ENCODE peak calls at places on chromosomes 12 and 14, in eight cellular contexts. One of them, this sample, is unnamed.

GRCh38 chr12:51244269-51244668 is 5.6 kb downstream of the DAZAP2 start:
- DNase-seq in mucosa of gallbladder: no peak
- DNase-seq in hippocampal formation: no peak
- DNase-seq in heart left ventricle: no peak
- DNase-seq in activated naive CD4-positive, alpha-beta T cell: no peak
- DNase-seq in Right ventricle myocardium superior: no peak
- DNase-seq in ACHN: no peak
- DNase-seq in NCI-H774: no peak
- DNase-seq in this sample: no peak

GRCh38 chr12:70002097-70002911 is 177.3 kb downstream of the MYRFL start:
- DNase-seq in hippocampal formation: no peak
- DNase-seq in mucosa of gallbladder: no peak
- DNase-seq in ACHN: no peak
- DNase-seq in Right ventricle myocardium superior: peak; percentile 46
- DNase-seq in activated naive CD4-positive, alpha-beta T cell: no peak
- DNase-seq in NCI-H774: no peak
- DNase-seq in heart left ventricle: no peak
- DNase-seq in this sample: no peak

GRCh38 chr12:95648990-95649791 is 97.9 kb upstream of the USP44 start:
- DNase-seq in hippocampal formation: no peak
- DNase-seq in Right ventricle myocardium superior: no peak
- DNase-seq in mucosa of gallbladder: no peak
- DNase-seq in activated naive CD4-positive, alpha-beta T cell: no peak
- DNase-seq in ACHN: peak; percentile 20
- DNase-seq in heart left ventricle: no peak
- DNase-seq in NCI-H774: no peak
- DNase-seq in this sample: no peak

GRCh38 chr12:124713041-124713435 is 145.6 kb upstream of the NCOR2 start:
- DNase-seq in NCI-H774: no peak
- DNase-seq in ACHN: no peak
- DNase-seq in heart left ventricle: peak; percentile 85
- DNase-seq in Right ventricle myocardium superior: peak; percentile 78
- DNase-seq in hippocampal formation: no peak
- DNase-seq in activated naive CD4-positive, alpha-beta T cell: no peak
- DNase-seq in mucosa of gallbladder: peak; percentile 48
- DNase-seq in this sample: no peak

GRCh38 chr14:101459392-101459900 is 101.8 kb upstream of the DIO3 start:
- DNase-seq in NCI-H774: no peak
- DNase-seq in activated naive CD4-positive, alpha-beta T cell: no peak
- DNase-seq in ACHN: no peak
- DNase-seq in Right ventricle myocardium superior: no peak
- DNase-seq in mucosa of gallbladder: no peak
- DNase-seq in hippocampal formation: no peak
- DNase-seq in heart left ventricle: no peak
- DNase-seq in this sample: no peak

GRCh38 chr12:70645494-70646317 is 8.5 kb upstream of the PTPRB start:
- DNase-seq in Right ventricle myocardium superior: peak; percentile 67
- DNase-seq in heart left ventricle: peak; percentile 69
- DNase-seq in hippocampal formation: no peak
- DNase-seq in activated naive CD4-positive, alpha-beta T cell: no peak
- DNase-seq in ACHN: peak; percentile 84
- DNase-seq in NCI-H774: no peak
- DNase-seq in mucosa of gallbladder: peak; percentile 73
- DNase-seq in this sample: peak; percentile 58

GRCh38 chr14:28759056-28759657 is 7.4 kb upstream of the FOXG1 start:
- DNase-seq in heart left ventricle: no peak
- DNase-seq in activated naive CD4-positive, alpha-beta T cell: no peak
- DNase-seq in NCI-H774: no peak
- DNase-seq in hippocampal formation: no peak
- DNase-seq in ACHN: no peak
- DNase-seq in Right ventricle myocardium superior: no peak
- DNase-seq in mucosa of gallbladder: no peak
- DNase-seq in this sample: no peak

GRCh38 chr14:103931422-103931821 is 3.2 kb downstream of the TDRD9 start:
- DNase-seq in hippocampal formation: no peak
- DNase-seq in mucosa of gallbladder: no peak
- DNase-seq in activated naive CD4-positive, alpha-beta T cell: no peak
- DNase-seq in ACHN: no peak
- DNase-seq in NCI-H774: no peak
- DNase-seq in Right ventricle myocardium superior: no peak
- DNase-seq in heart left ventricle: no peak
- DNase-seq in this sample: no peak

GRCh38 chr14:63677891-63678379 is 36.3 kb upstream of the WDR89 start:
- DNase-seq in hippocampal formation: no peak
- DNase-seq in NCI-H774: no peak
- DNase-seq in activated naive CD4-positive, alpha-beta T cell: no peak
- DNase-seq in mucosa of gallbladder: no peak
- DNase-seq in Right ventricle myocardium superior: no peak
- DNase-seq in ACHN: no peak
- DNase-seq in heart left ventricle: no peak
- DNase-seq in this sample: peak; percentile 99

GRCh38 chr12:19369691-19370148 is 69.6 kb upstream of the AEBP2 start:
- DNase-seq in ACHN: no peak
- DNase-seq in hippocampal formation: peak; percentile 26
- DNase-seq in Right ventricle myocardium superior: no peak
- DNase-seq in activated naive CD4-positive, alpha-beta T cell: no peak
- DNase-seq in mucosa of gallbladder: no peak
- DNase-seq in NCI-H774: no peak
- DNase-seq in heart left ventricle: no peak
- DNase-seq in this sample: no peak

GRCh38 chr12:92745874-92746553 is 43.2 kb downstream of the PLEKHG7 start:
- DNase-seq in mucosa of gallbladder: peak; percentile 24
- DNase-seq in Right ventricle myocardium superior: peak; percentile 89
- DNase-seq in heart left ventricle: peak; percentile 78
- DNase-seq in NCI-H774: no peak
- DNase-seq in activated naive CD4-positive, alpha-beta T cell: no peak
- DNase-seq in hippocampal formation: peak; percentile 28
- DNase-seq in ACHN: peak; percentile 94
- DNase-seq in this sample: no peak

GRCh38 chr14:36823651-36824050 is 162.0 kb downstream of the PAX9 start:
- DNase-seq in activated naive CD4-positive, alpha-beta T cell: no peak
- DNase-seq in heart left ventricle: no peak
- DNase-seq in NCI-H774: no peak
- DNase-seq in Right ventricle myocardium superior: no peak
- DNase-seq in ACHN: no peak
- DNase-seq in mucosa of gallbladder: no peak
- DNase-seq in hippocampal formation: no peak
- DNase-seq in this sample: no peak

GRCh38 chr14:82872494-82872893 is 1338.8 kb upstream of the SEL1L start:
- DNase-seq in Right ventricle myocardium superior: no peak
- DNase-seq in heart left ventricle: no peak
- DNase-seq in ACHN: peak; percentile 21
- DNase-seq in hippocampal formation: no peak
- DNase-seq in activated naive CD4-positive, alpha-beta T cell: no peak
- DNase-seq in NCI-H774: no peak
- DNase-seq in mucosa of gallbladder: no peak
- DNase-seq in this sample: no peak

GRCh38 chr12:11765817-11766794 is 116.6 kb downstream of the ETV6 start:
- DNase-seq in Right ventricle myocardium superior: no peak
- DNase-seq in mucosa of gallbladder: peak; percentile 32
- DNase-seq in activated naive CD4-positive, alpha-beta T cell: peak; percentile 38
- DNase-seq in heart left ventricle: no peak
- DNase-seq in NCI-H774: no peak
- DNase-seq in ACHN: no peak
- DNase-seq in hippocampal formation: peak; percentile 23
- DNase-seq in this sample: no peak

GRCh38 chr12:124453419-124454351 is 113.7 kb downstream of the NCOR2 start:
- DNase-seq in hippocampal formation: peak; percentile 39
- DNase-seq in NCI-H774: no peak
- DNase-seq in heart left ventricle: peak; percentile 92
- DNase-seq in activated naive CD4-positive, alpha-beta T cell: peak; percentile 25
- DNase-seq in Right ventricle myocardium superior: peak; percentile 92
- DNase-seq in mucosa of gallbladder: peak; percentile 81
- DNase-seq in ACHN: peak; percentile 78
- DNase-seq in this sample: no peak

GRCh38 chr12:111438501-111438900 is 32.8 kb downstream of the SH2B3 start:
- DNase-seq in NCI-H774: no peak
- DNase-seq in ACHN: peak; percentile 39
- DNase-seq in Right ventricle myocardium superior: peak; percentile 65
- DNase-seq in heart left ventricle: no peak
- DNase-seq in hippocampal formation: no peak
- DNase-seq in activated naive CD4-positive, alpha-beta T cell: no peak
- DNase-seq in mucosa of gallbladder: peak; percentile 55
- DNase-seq in this sample: no peak

GRCh38 chr14:22112004-22112403 is 438.4 kb upstream of the OR4E1 start:
- DNase-seq in Right ventricle myocardium superior: no peak
- DNase-seq in mucosa of gallbladder: no peak
- DNase-seq in activated naive CD4-positive, alpha-beta T cell: peak; percentile 31
- DNase-seq in ACHN: peak; percentile 11
- DNase-seq in heart left ventricle: no peak
- DNase-seq in NCI-H774: no peak
- DNase-seq in hippocampal formation: no peak
- DNase-seq in this sample: no peak

GRCh38 chr14:65019944-65020566 is 33.4 kb downstream of the FNTB start:
- DNase-seq in ACHN: peak; percentile 72
- DNase-seq in hippocampal formation: peak; percentile 90
- DNase-seq in mucosa of gallbladder: peak; percentile 30
- DNase-seq in heart left ventricle: no peak
- DNase-seq in Right ventricle myocardium superior: no peak
- DNase-seq in NCI-H774: peak; percentile 38
- DNase-seq in activated naive CD4-positive, alpha-beta T cell: no peak
- DNase-seq in this sample: peak; percentile 60

GRCh38 chr12:54373619-54374554 is 9.6 kb upstream of the GPR84 start:
- DNase-seq in mucosa of gallbladder: no peak
- DNase-seq in heart left ventricle: no peak
- DNase-seq in ACHN: no peak
- DNase-seq in hippocampal formation: no peak
- DNase-seq in NCI-H774: no peak
- DNase-seq in activated naive CD4-positive, alpha-beta T cell: no peak
- DNase-seq in Right ventricle myocardium superior: no peak
- DNase-seq in this sample: no peak

GRCh38 chr12:96236221-96236822 is 42.1 kb downstream of the ELK3 start:
- DNase-seq in Right ventricle myocardium superior: peak; percentile 76
- DNase-seq in NCI-H774: no peak
- DNase-seq in mucosa of gallbladder: no peak
- DNase-seq in ACHN: no peak
- DNase-seq in heart left ventricle: no peak
- DNase-seq in activated naive CD4-positive, alpha-beta T cell: no peak
- DNase-seq in hippocampal formation: no peak
- DNase-seq in this sample: no peak

GRCh38 chr12:561908-562593 is 101.2 kb downstream of the NINJ2 start:
- DNase-seq in ACHN: no peak
- DNase-seq in heart left ventricle: peak; percentile 80
- DNase-seq in Right ventricle myocardium superior: peak; percentile 71
- DNase-seq in mucosa of gallbladder: no peak
- DNase-seq in activated naive CD4-positive, alpha-beta T cell: no peak
- DNase-seq in hippocampal formation: no peak
- DNase-seq in NCI-H774: no peak
- DNase-seq in this sample: no peak

GRCh38 chr12:98422809-98423208 is 92.6 kb upstream of the TMPO start:
- DNase-seq in hippocampal formation: no peak
- DNase-seq in activated naive CD4-positive, alpha-beta T cell: no peak
- DNase-seq in Right ventricle myocardium superior: no peak
- DNase-seq in mucosa of gallbladder: peak; percentile 49
- DNase-seq in NCI-H774: no peak
- DNase-seq in ACHN: peak; percentile 65
- DNase-seq in heart left ventricle: no peak
- DNase-seq in this sample: no peak

GRCh38 chr12:121536929-121537813 is 43.7 kb downstream of the KDM2B start:
- DNase-seq in heart left ventricle: peak; percentile 94
- DNase-seq in activated naive CD4-positive, alpha-beta T cell: no peak
- DNase-seq in ACHN: peak; percentile 92
- DNase-seq in mucosa of gallbladder: peak; percentile 88
- DNase-seq in hippocampal formation: peak; percentile 72
- DNase-seq in Right ventricle myocardium superior: peak; percentile 95
- DNase-seq in NCI-H774: peak; percentile 48
- DNase-seq in this sample: peak; percentile 33

GRCh38 chr12:110104188-110104969 is 19.8 kb upstream of the IFT81 start:
- DNase-seq in heart left ventricle: no peak
- DNase-seq in hippocampal formation: no peak
- DNase-seq in Right ventricle myocardium superior: no peak
- DNase-seq in mucosa of gallbladder: no peak
- DNase-seq in activated naive CD4-positive, alpha-beta T cell: no peak
- DNase-seq in NCI-H774: no peak
- DNase-seq in ACHN: no peak
- DNase-seq in this sample: no peak

GRCh38 chr14:66842911-66843572 is 335.1 kb downstream of the GPHN start:
- DNase-seq in heart left ventricle: no peak
- DNase-seq in ACHN: no peak
- DNase-seq in mucosa of gallbladder: no peak
- DNase-seq in hippocampal formation: no peak
- DNase-seq in Right ventricle myocardium superior: no peak
- DNase-seq in activated naive CD4-positive, alpha-beta T cell: no peak
- DNase-seq in NCI-H774: no peak
- DNase-seq in this sample: no peak

GRCh38 chr14:54085841-54086240 is 129.2 kb upstream of the BMP4 start:
- DNase-seq in Right ventricle myocardium superior: no peak
- DNase-seq in heart left ventricle: no peak
- DNase-seq in hippocampal formation: no peak
- DNase-seq in NCI-H774: no peak
- DNase-seq in activated naive CD4-positive, alpha-beta T cell: no peak
- DNase-seq in ACHN: no peak
- DNase-seq in mucosa of gallbladder: no peak
- DNase-seq in this sample: no peak

GRCh38 chr14:98963610-98964009 is 308.4 kb downstream of the BCL11B start:
- DNase-seq in mucosa of gallbladder: no peak
- DNase-seq in NCI-H774: no peak
- DNase-seq in ACHN: no peak
- DNase-seq in heart left ventricle: no peak
- DNase-seq in activated naive CD4-positive, alpha-beta T cell: no peak
- DNase-seq in hippocampal formation: no peak
- DNase-seq in Right ventricle myocardium superior: no peak
- DNase-seq in this sample: peak; percentile 30

GRCh38 chr12:65948320-65949008 is 124.2 kb downstream of the HMGA2 start:
- DNase-seq in mucosa of gallbladder: peak; percentile 72
- DNase-seq in ACHN: peak; percentile 99
- DNase-seq in hippocampal formation: peak; percentile 13
- DNase-seq in NCI-H774: no peak
- DNase-seq in heart left ventricle: peak; percentile 73
- DNase-seq in activated naive CD4-positive, alpha-beta T cell: no peak
- DNase-seq in Right ventricle myocardium superior: peak; percentile 71
- DNase-seq in this sample: peak; percentile 52

GRCh38 chr14:73997944-73998451 is 21.1 kb downstream of the ENTPD5 start:
- DNase-seq in ACHN: no peak
- DNase-seq in activated naive CD4-positive, alpha-beta T cell: no peak
- DNase-seq in heart left ventricle: no peak
- DNase-seq in Right ventricle myocardium superior: no peak
- DNase-seq in NCI-H774: no peak
- DNase-seq in mucosa of gallbladder: no peak
- DNase-seq in hippocampal formation: no peak
- DNase-seq in this sample: no peak

GRCh38 chr14:76576047-76576741 is 185.1 kb upstream of the VASH1 start:
- DNase-seq in hippocampal formation: no peak
- DNase-seq in Right ventricle myocardium superior: no peak
- DNase-seq in ACHN: peak; percentile 6
- DNase-seq in mucosa of gallbladder: no peak
- DNase-seq in activated naive CD4-positive, alpha-beta T cell: no peak
- DNase-seq in heart left ventricle: no peak
- DNase-seq in NCI-H774: no peak
- DNase-seq in this sample: no peak

GRCh38 chr12:122014781-122015180 is 6.9 kb upstream of the BCL7A start:
- DNase-seq in hippocampal formation: no peak
- DNase-seq in NCI-H774: no peak
- DNase-seq in heart left ventricle: no peak
- DNase-seq in mucosa of gallbladder: no peak
- DNase-seq in Right ventricle myocardium superior: no peak
- DNase-seq in ACHN: no peak
- DNase-seq in activated naive CD4-positive, alpha-beta T cell: no peak
- DNase-seq in this sample: no peak

GRCh38 chr12:130401703-130402102 is 64.0 kb downstream of the PIWIL1 start:
- DNase-seq in heart left ventricle: no peak
- DNase-seq in mucosa of gallbladder: no peak
- DNase-seq in activated naive CD4-positive, alpha-beta T cell: no peak
- DNase-seq in Right ventricle myocardium superior: no peak
- DNase-seq in ACHN: peak; percentile 16
- DNase-seq in NCI-H774: no peak
- DNase-seq in hippocampal formation: peak; percentile 13
- DNase-seq in this sample: no peak

GRCh38 chr14:51957950-51958349 is 31.4 kb upstream of the RTRAF start:
- DNase-seq in ACHN: no peak
- DNase-seq in activated naive CD4-positive, alpha-beta T cell: no peak
- DNase-seq in hippocampal formation: no peak
- DNase-seq in Right ventricle myocardium superior: no peak
- DNase-seq in mucosa of gallbladder: no peak
- DNase-seq in heart left ventricle: no peak
- DNase-seq in NCI-H774: no peak
- DNase-seq in this sample: no peak

GRCh38 chr14:88868558-88869159 is 44.2 kb downstream of the TTC8 start:
- DNase-seq in mucosa of gallbladder: no peak
- DNase-seq in Right ventricle myocardium superior: no peak
- DNase-seq in heart left ventricle: no peak
- DNase-seq in NCI-H774: peak; percentile 36
- DNase-seq in hippocampal formation: no peak
- DNase-seq in activated naive CD4-positive, alpha-beta T cell: no peak
- DNase-seq in ACHN: peak; percentile 20
- DNase-seq in this sample: peak; percentile 31

This sample was measured in LNCaP clone FGC.